ENCODE peak calls at places on chromosomes 12 and 14, in seven cellular contexts. I, J, A, H, K, L and G are unnamed samples.

GRCh38 chr14:89650077-89650978 is 233.3 kb upstream of the FOXN3 start:
- DNase-seq in I (no peak), J (no peak), A (no peak), H (no peak), K (no peak), L (no peak), G (no peak)

GRCh38 chr14:68000516-68000915 is 180.9 kb downstream of the RAD51B start:
- DNase-seq in I (no peak), J (no peak), A (no peak), H (no peak), K (no peak), L (no peak), G (no peak)

GRCh38 chr14:21419528-21419927 is 35.7 kb upstream of the SUPT16H start:
- DNase-seq in I (no peak), J (no peak), A (no peak), H (no peak), K (no peak), L (no peak), G (no peak)

GRCh38 chr14:72651715-72652114 is 242.2 kb downstream of the DPF3 start:
- DNase-seq in I (peak; percentile 17), J (no peak), A (no peak), H (no peak), K (no peak), L (no peak), G (no peak)

GRCh38 chr12:14756331-14757143 is 46.7 kb downstream of the WBP11 start:
- DNase-seq in I (no peak), J (no peak), A (no peak), H (no peak), K (no peak), L (peak; percentile 45), G (no peak)

GRCh38 chr12:65825573-65826512 is 1.6 kb downstream of the HMGA2 start:
- DNase-seq in I (peak; percentile 86), J (no peak), A (peak; percentile 41), H (peak; percentile 33), K (peak; percentile 37), L (no peak), G (peak; percentile 86)

GRCh38 chr12:64806593-64806992 is 17.9 kb upstream of the TBC1D30 start:
- DNase-seq in I (no peak), J (no peak), A (peak; percentile 82), H (no peak), K (no peak), L (no peak), G (no peak)

GRCh38 chr14:55523321-55523720 is 56.7 kb upstream of the KTN1 start:
- DNase-seq in I (no peak), J (no peak), A (no peak), H (no peak), K (no peak), L (no peak), G (no peak)

GRCh38 chr12:100267603-100268281 is 765 bp downstream of the SCYL2 start:
- DNase-seq in I (no peak), J (peak; percentile 3), A (peak; percentile 37), H (no peak), K (no peak), L (peak; percentile 12), G (no peak)

GRCh38 chr14:61463664-61464063 is 142.3 kb downstream of the PRKCH start:
- DNase-seq in I (no peak), J (no peak), A (no peak), H (no peak), K (no peak), L (no peak), G (no peak)

GRCh38 chr14:105974902-105975301 is 448.5 kb downstream of the TMEM121 start:
- DNase-seq in I (peak; percentile 1), J (no peak), A (no peak), H (peak; percentile 19), K (no peak), L (peak; percentile 39), G (no peak)

GRCh38 chr12:30692470-30692869 is 3.2 kb downstream of the IPO8 start:
- DNase-seq in I (no peak), J (no peak), A (peak; percentile 18), H (no peak), K (no peak), L (no peak), G (no peak)

GRCh38 chr14:90483551-90483950 is 86.7 kb downstream of the CALM1 start:
- DNase-seq in I (no peak), J (no peak), A (no peak), H (peak; percentile 49), K (no peak), L (no peak), G (peak; percentile 83)

GRCh38 chr14:49972199-49972671 is 79.4 kb downstream of the ARF6 start:
- DNase-seq in I (no peak), J (peak; percentile 36), A (peak; percentile 74), H (peak; percentile 67), K (no peak), L (no peak), G (peak; percentile 82)

GRCh38 chr14:73242274-73242960 is 5.1 kb downstream of the PAPLN start:
- DNase-seq in I (no peak), J (no peak), A (no peak), H (no peak), K (no peak), L (no peak), G (no peak)

GRCh38 chr12:9750276-9751203 is 10.2 kb downstream of the CD69 start:
- DNase-seq in I (peak; percentile 45), J (peak; percentile 18), A (peak; percentile 56), H (peak; percentile 31), K (no peak), L (peak; percentile 47), G (peak; percentile 84)

DNA sequence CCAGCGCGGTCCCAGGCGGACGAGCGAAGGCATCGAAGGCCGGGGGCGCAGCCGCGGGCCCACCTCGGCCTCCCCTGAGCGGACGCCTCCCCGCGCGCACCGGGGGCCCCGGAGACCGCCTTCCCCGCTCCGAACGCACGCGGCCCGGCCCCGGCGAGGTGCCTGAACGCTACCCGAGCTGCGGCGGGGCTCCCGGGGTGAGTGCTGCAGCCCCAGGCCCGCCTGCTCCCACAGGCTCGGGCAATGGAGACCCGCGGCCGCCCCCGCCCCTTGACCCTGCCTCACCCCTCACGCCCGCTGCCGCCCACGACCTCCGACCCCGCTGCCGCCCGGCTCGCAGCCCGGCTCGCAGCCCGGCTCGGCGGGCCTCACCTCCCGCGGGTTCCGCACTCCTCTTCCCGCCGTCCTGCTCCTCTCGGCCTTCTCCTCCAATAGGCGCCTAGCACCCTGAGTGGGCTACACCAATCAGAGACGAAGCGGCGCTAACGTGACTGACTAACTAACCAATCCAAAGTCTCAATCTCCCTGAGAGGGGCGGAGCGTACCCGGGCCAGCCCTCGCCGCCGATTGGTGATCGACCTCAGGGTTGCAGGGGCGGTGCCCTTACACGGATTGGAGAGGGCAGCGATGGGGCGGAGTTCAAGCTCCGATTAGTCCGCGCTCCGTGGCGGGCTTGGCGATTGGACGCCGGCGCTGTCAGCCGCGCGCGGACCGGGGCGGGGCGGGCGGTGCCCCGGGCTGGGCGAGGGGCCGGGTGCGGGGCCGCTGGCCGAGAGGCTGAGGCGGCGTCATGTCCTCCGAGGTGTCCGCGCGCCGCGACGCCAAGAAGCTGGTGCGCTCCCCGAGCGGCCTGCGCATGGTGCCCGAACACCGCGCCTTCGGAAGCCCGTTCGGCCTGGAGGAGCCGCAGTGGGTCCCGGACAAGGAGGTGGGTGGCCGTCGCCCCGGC is at the start of the genes XRCC3 and ZFYVE21:
- DNase-seq in I (peak; percentile 98), J (peak; percentile 100), A (peak; percentile 99), H (peak; percentile 100), K (peak; percentile 99), L (peak; percentile 98), G (peak; percentile 100)
- TF ChIP-seq POLR2A in I (peak; percentile 88), J (peak; percentile 91), A (peak; percentile 71), H (peak; percentile 61), K (peak; percentile 77), L (peak; percentile 59), G (no peak)

GRCh38 chr12:117101953-117102833 is 3.0 kb upstream of the TESC start:
- DNase-seq in I (peak; percentile 17), J (no peak), A (no peak), H (no peak), K (no peak), L (no peak), G (no peak)

GRCh38 chr12:117098361-117099217 is 627 bp downstream of the TESC start:
- DNase-seq in I (peak; percentile 90), J (no peak), A (no peak), H (peak; percentile 16), K (peak; percentile 31), L (no peak), G (no peak)

GRCh38 chr12:117100851-117101673 is 1.8 kb upstream of the TESC start:
- DNase-seq in I (no peak), J (no peak), A (no peak), H (no peak), K (no peak), L (no peak), G (no peak)

GRCh38 chr12:117098071-117098360 is 1.2 kb downstream of the TESC start:
- DNase-seq in I (no peak), J (no peak), A (no peak), H (no peak), K (no peak), L (no peak), G (no peak)

GRCh38 chr12:117100251-117100650 is 1.0 kb upstream of the TESC start:
- DNase-seq in I (no peak), J (no peak), A (peak; percentile 16), H (no peak), K (no peak), L (no peak), G (no peak)
- TF ChIP-seq CTCF in I (no peak), J (no peak), A (peak; percentile 38), H (no peak), K (peak; percentile 23), L (peak; percentile 59), G (no peak)

DNA sequence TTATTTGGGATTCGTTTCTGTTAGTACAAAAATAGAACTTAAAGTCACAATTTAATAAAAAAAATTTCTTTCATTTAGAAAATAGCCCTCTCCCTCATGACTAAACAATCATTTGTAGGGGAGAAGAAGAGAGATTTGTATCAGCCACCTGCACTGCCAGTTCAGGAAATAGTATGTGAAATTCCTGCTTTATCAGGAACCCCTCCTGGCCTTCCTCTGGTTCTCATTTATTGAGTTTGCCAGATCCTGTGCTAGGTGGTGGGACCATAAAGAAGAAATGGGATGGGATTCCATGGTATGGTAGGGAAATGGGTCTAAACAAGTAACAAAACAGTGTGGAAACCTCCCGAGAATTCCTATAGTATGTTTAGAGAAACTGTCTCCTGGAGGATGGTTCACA is 30.0 kb downstream of the RASSF8 start:
- DNase-seq in I (no peak), J (no peak), A (no peak), H (no peak), K (no peak), L (no peak), G (no peak)
- TF ChIP-seq POLR2A in I (no peak), J (no peak), A (no peak), H (no peak), K (no peak), L (no peak), G (no peak)

DNA sequence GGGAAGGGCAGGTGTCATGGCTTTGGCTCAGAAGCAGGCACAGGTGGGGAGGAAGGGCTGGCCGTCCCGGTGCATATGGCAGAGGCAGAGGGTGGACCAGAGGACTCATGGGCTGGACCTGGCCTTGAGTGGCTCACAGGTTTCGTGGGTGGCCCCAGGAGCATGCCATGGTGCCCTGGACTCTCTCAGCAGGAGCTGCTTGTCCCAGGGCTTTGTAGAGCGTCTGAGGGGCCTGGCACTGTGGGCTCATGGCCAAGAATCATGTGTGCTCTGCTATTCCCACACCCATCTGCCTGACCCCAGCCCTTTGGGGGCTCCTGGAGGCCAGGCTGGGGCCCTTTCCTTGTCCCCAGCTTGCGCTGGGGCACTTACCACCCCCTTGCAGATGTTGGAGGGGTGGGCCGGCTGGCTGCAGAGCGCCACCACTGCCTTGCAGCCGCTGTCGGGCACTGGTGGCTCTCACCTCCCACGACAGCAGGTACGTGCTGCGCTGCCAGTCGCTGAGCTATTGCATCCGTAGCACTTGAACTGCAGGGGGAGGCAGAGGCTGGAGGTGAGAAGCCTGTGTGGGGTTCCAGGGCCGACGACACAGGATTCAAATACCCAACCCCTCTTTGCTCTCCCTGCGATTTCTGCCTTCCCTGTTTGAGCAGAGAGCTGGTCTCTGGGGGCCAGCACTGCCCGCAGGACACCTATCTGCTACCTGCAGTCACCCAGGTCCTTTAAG is 187.4 kb upstream of the PRMT8 start:
- DNase-seq in I (no peak), J (no peak), A (no peak), H (no peak), K (no peak), L (peak; percentile 52), G (no peak)
- TF ChIP-seq CTCF in I (peak; percentile 6), J (no peak), A (no peak), H (no peak), K (no peak), L (peak; percentile 78), G (no peak)